ENCODE peak calls at places on chromosomes 12 and 14, in nine cellular contexts. One of them, this sample, is unnamed.

GRCh38 chr14:32212833-32213232 is 9.8 kb upstream of the RNU6-8 start:
- DNase-seq in tibial artery: no peak
- DNase-seq in stromal cell of bone marrow: no peak
- DNase-seq in activated T-cell treated with anti-CD3 and anti-CD28 coated beads, Interleukin-2, amount 50 U/mL, for 48 hours: no peak
- DNase-seq in activated CD4-positive, CD25-positive, alpha-beta regulatory T cell treated with anti-CD3 and anti-CD28 coated beads, Interleukin-2, amount 50 U/mL, for 72 hours: no peak
- DNase-seq in HFFc6: no peak
- DNase-seq in iris pigment epithelial cell: no peak
- DNase-seq in stimulated activated CD8-positive, alpha-beta memory T cell treated with anti-CD3 and anti-CD28 coated beads, Interleukin-15, amount 100 ng/mL, for 24 hours: no peak
- DNase-seq in occipital lobe: no peak
- DNase-seq in this sample: no peak

GRCh38 chr14:24674204-24674970 is 40.4 kb upstream of the GZMB start:
- DNase-seq in tibial artery: no peak
- DNase-seq in activated CD4-positive, CD25-positive, alpha-beta regulatory T cell treated with anti-CD3 and anti-CD28 coated beads, Interleukin-2, amount 50 U/mL, for 72 hours: no peak
- DNase-seq in stimulated activated CD8-positive, alpha-beta memory T cell treated with anti-CD3 and anti-CD28 coated beads, Interleukin-15, amount 100 ng/mL, for 24 hours: no peak
- DNase-seq in occipital lobe: no peak
- DNase-seq in iris pigment epithelial cell: no peak
- DNase-seq in HFFc6: no peak
- DNase-seq in activated T-cell treated with anti-CD3 and anti-CD28 coated beads, Interleukin-2, amount 50 U/mL, for 48 hours: peak
- DNase-seq in stromal cell of bone marrow: no peak
- DNase-seq in this sample: no peak

GRCh38 chr12:106883421-106883820 is 72.3 kb upstream of the TMEM263 start:
- DNase-seq in activated CD4-positive, CD25-positive, alpha-beta regulatory T cell treated with anti-CD3 and anti-CD28 coated beads, Interleukin-2, amount 50 U/mL, for 72 hours: no peak
- DNase-seq in stromal cell of bone marrow: no peak
- DNase-seq in activated T-cell treated with anti-CD3 and anti-CD28 coated beads, Interleukin-2, amount 50 U/mL, for 48 hours: no peak
- DNase-seq in stimulated activated CD8-positive, alpha-beta memory T cell treated with anti-CD3 and anti-CD28 coated beads, Interleukin-15, amount 100 ng/mL, for 24 hours: no peak
- DNase-seq in HFFc6: peak
- DNase-seq in tibial artery: no peak
- DNase-seq in occipital lobe: no peak
- DNase-seq in iris pigment epithelial cell: peak
- DNase-seq in this sample: no peak

GRCh38 chr14:33932526-33933292 is 18.2 kb downstream of the EGLN3 start:
- DNase-seq in activated T-cell treated with anti-CD3 and anti-CD28 coated beads, Interleukin-2, amount 50 U/mL, for 48 hours: no peak
- DNase-seq in occipital lobe: no peak
- DNase-seq in iris pigment epithelial cell: peak
- DNase-seq in activated CD4-positive, CD25-positive, alpha-beta regulatory T cell treated with anti-CD3 and anti-CD28 coated beads, Interleukin-2, amount 50 U/mL, for 72 hours: no peak
- DNase-seq in tibial artery: no peak
- DNase-seq in HFFc6: no peak
- DNase-seq in stromal cell of bone marrow: no peak
- DNase-seq in stimulated activated CD8-positive, alpha-beta memory T cell treated with anti-CD3 and anti-CD28 coated beads, Interleukin-15, amount 100 ng/mL, for 24 hours: no peak
- DNase-seq in this sample: no peak

GRCh38 chr14:70013269-70013873 is 134.2 kb downstream of the SMOC1 start:
- DNase-seq in stromal cell of bone marrow: no peak
- DNase-seq in tibial artery: no peak
- DNase-seq in activated CD4-positive, CD25-positive, alpha-beta regulatory T cell treated with anti-CD3 and anti-CD28 coated beads, Interleukin-2, amount 50 U/mL, for 72 hours: peak
- DNase-seq in stimulated activated CD8-positive, alpha-beta memory T cell treated with anti-CD3 and anti-CD28 coated beads, Interleukin-15, amount 100 ng/mL, for 24 hours: peak
- DNase-seq in occipital lobe: no peak
- DNase-seq in HFFc6: no peak
- DNase-seq in iris pigment epithelial cell: peak
- DNase-seq in activated T-cell treated with anti-CD3 and anti-CD28 coated beads, Interleukin-2, amount 50 U/mL, for 48 hours: peak
- DNase-seq in this sample: peak

GRCh38 chr12:45729233-45730115 is at the start of gene ARID2:
- DNase-seq in HFFc6: peak
- DNase-seq in stimulated activated CD8-positive, alpha-beta memory T cell treated with anti-CD3 and anti-CD28 coated beads, Interleukin-15, amount 100 ng/mL, for 24 hours: peak
- DNase-seq in activated CD4-positive, CD25-positive, alpha-beta regulatory T cell treated with anti-CD3 and anti-CD28 coated beads, Interleukin-2, amount 50 U/mL, for 72 hours: peak
- DNase-seq in occipital lobe: peak
- DNase-seq in stromal cell of bone marrow: peak
- DNase-seq in tibial artery: peak
- DNase-seq in iris pigment epithelial cell: peak
- DNase-seq in activated T-cell treated with anti-CD3 and anti-CD28 coated beads, Interleukin-2, amount 50 U/mL, for 48 hours: peak
- DNase-seq in this sample: peak

GRCh38 chr12:127416796-127417195 is 850.2 kb upstream of the TMEM132C start:
- DNase-seq in tibial artery: no peak
- DNase-seq in stromal cell of bone marrow: no peak
- DNase-seq in activated T-cell treated with anti-CD3 and anti-CD28 coated beads, Interleukin-2, amount 50 U/mL, for 48 hours: no peak
- DNase-seq in occipital lobe: no peak
- DNase-seq in activated CD4-positive, CD25-positive, alpha-beta regulatory T cell treated with anti-CD3 and anti-CD28 coated beads, Interleukin-2, amount 50 U/mL, for 72 hours: no peak
- DNase-seq in stimulated activated CD8-positive, alpha-beta memory T cell treated with anti-CD3 and anti-CD28 coated beads, Interleukin-15, amount 100 ng/mL, for 24 hours: no peak
- DNase-seq in iris pigment epithelial cell: peak
- DNase-seq in HFFc6: peak
- DNase-seq in this sample: no peak

GRCh38 chr14:104023325-104024055 is 62.0 kb upstream of the ASPG start:
- DNase-seq in activated T-cell treated with anti-CD3 and anti-CD28 coated beads, Interleukin-2, amount 50 U/mL, for 48 hours: no peak
- DNase-seq in stimulated activated CD8-positive, alpha-beta memory T cell treated with anti-CD3 and anti-CD28 coated beads, Interleukin-15, amount 100 ng/mL, for 24 hours: no peak
- DNase-seq in tibial artery: no peak
- DNase-seq in occipital lobe: no peak
- DNase-seq in HFFc6: no peak
- DNase-seq in iris pigment epithelial cell: no peak
- DNase-seq in stromal cell of bone marrow: peak
- DNase-seq in activated CD4-positive, CD25-positive, alpha-beta regulatory T cell treated with anti-CD3 and anti-CD28 coated beads, Interleukin-2, amount 50 U/mL, for 72 hours: no peak
- DNase-seq in this sample: no peak

GRCh38 chr12:4440187-4440941 is 5.3 kb downstream of the FGF6 start:
- DNase-seq in occipital lobe: no peak
- DNase-seq in stimulated activated CD8-positive, alpha-beta memory T cell treated with anti-CD3 and anti-CD28 coated beads, Interleukin-15, amount 100 ng/mL, for 24 hours: no peak
- DNase-seq in stromal cell of bone marrow: no peak
- DNase-seq in HFFc6: no peak
- DNase-seq in activated T-cell treated with anti-CD3 and anti-CD28 coated beads, Interleukin-2, amount 50 U/mL, for 48 hours: no peak
- DNase-seq in activated CD4-positive, CD25-positive, alpha-beta regulatory T cell treated with anti-CD3 and anti-CD28 coated beads, Interleukin-2, amount 50 U/mL, for 72 hours: no peak
- DNase-seq in tibial artery: no peak
- DNase-seq in iris pigment epithelial cell: no peak
- DNase-seq in this sample: no peak

GRCh38 chr12:26119391-26119981 is 5.4 kb downstream of the BHLHE41 start:
- DNase-seq in stimulated activated CD8-positive, alpha-beta memory T cell treated with anti-CD3 and anti-CD28 coated beads, Interleukin-15, amount 100 ng/mL, for 24 hours: no peak
- DNase-seq in tibial artery: no peak
- DNase-seq in occipital lobe: no peak
- DNase-seq in activated T-cell treated with anti-CD3 and anti-CD28 coated beads, Interleukin-2, amount 50 U/mL, for 48 hours: no peak
- DNase-seq in stromal cell of bone marrow: peak
- DNase-seq in activated CD4-positive, CD25-positive, alpha-beta regulatory T cell treated with anti-CD3 and anti-CD28 coated beads, Interleukin-2, amount 50 U/mL, for 72 hours: no peak
- DNase-seq in iris pigment epithelial cell: peak
- DNase-seq in HFFc6: peak
- DNase-seq in this sample: peak

GRCh38 chr14:95519699-95520098 is 3.2 kb upstream of the SYNE3 start:
- DNase-seq in tibial artery: peak
- DNase-seq in iris pigment epithelial cell: peak
- DNase-seq in activated CD4-positive, CD25-positive, alpha-beta regulatory T cell treated with anti-CD3 and anti-CD28 coated beads, Interleukin-2, amount 50 U/mL, for 72 hours: peak
- DNase-seq in stimulated activated CD8-positive, alpha-beta memory T cell treated with anti-CD3 and anti-CD28 coated beads, Interleukin-15, amount 100 ng/mL, for 24 hours: no peak
- DNase-seq in activated T-cell treated with anti-CD3 and anti-CD28 coated beads, Interleukin-2, amount 50 U/mL, for 48 hours: peak
- DNase-seq in occipital lobe: peak
- DNase-seq in stromal cell of bone marrow: peak
- DNase-seq in HFFc6: peak
- DNase-seq in this sample: no peak

This sample was measured in midbrain.